ENCODE peak calls at places on chromosomes 4 and X, in eight cellular contexts. S is gastrocnemius medialis; I is left ventricle myocardium inferior; D is stimulated activated CD8-positive, alpha-beta memory T cell treated with anti-CD3 and anti-CD28 coated beads, Interleukin-4, amount 100 ng/mL, for 24 hours; W is D341Med; Q is ACHN; P is ureter; U is hypothalamus. G is an unnamed sample.

GRCh38 chr4:79588679-79589078 is 180.7 kb upstream of the GK2 start:
- DNase-seq in W (no peak), D (no peak), Q (no peak), P (no peak), I (no peak), U (no peak), S (no peak), G (no peak)

GRCh38 chr4:103244251-103244650 is 46.1 kb upstream of the CENPE start:
- DNase-seq in I (no peak), Q (no peak), P (no peak), S (no peak), W (no peak), U (no peak), D (no peak), G (no peak)

GRCh38 chr4:56129431-56129861 is 180.7 kb downstream of the CEP135 start:
- DNase-seq in D (no peak), U (no peak), Q (peak; percentile 10), P (no peak), I (no peak), W (peak; percentile 44), S (no peak), G (no peak)

GRCh38 chr4:99633772-99634171 is 23.9 kb downstream of the C4orf54 start:
- DNase-seq in D (no peak), W (no peak), Q (no peak), I (no peak), U (no peak), P (no peak), S (peak; percentile 87), G (no peak)

GRCh38 chr4:1780435-1780834 is 12.7 kb upstream of the FGFR3 start:
- DNase-seq in D (no peak), P (no peak), U (no peak), I (no peak), Q (no peak), S (no peak), W (no peak), G (no peak)

GRCh38 chr4:57854748-57855147 is 744.6 kb upstream of the IGFBP7 start:
- DNase-seq in S (no peak), I (no peak), U (no peak), D (no peak), Q (peak; percentile 30), W (no peak), P (no peak), G (no peak)

GRCh38 chr4:186825069-186825468 is 101.4 kb upstream of the FAT1 start:
- DNase-seq in Q (no peak), W (no peak), D (no peak), I (no peak), U (no peak), P (no peak), S (no peak), G (no peak)

GRCh38 chr4:83074086-83074704 is 39.2 kb downstream of the COPS4 start:
- DNase-seq in U (no peak), P (peak; percentile 47), I (no peak), S (no peak), W (peak; percentile 63), Q (peak; percentile 67), D (peak; percentile 23), G (no peak)

GRCh38 chr4:165505991-165506779 is 127.4 kb downstream of the CPE start:
- DNase-seq in W (no peak), P (no peak), U (no peak), Q (no peak), S (no peak), I (no peak), D (no peak), G (no peak)

GRCh38 chr4:128560754-128561495 is 248.6 kb upstream of the JADE1 start:
- DNase-seq in P (no peak), Q (no peak), W (no peak), I (no peak), U (no peak), S (no peak), D (no peak), G (no peak)

GRCh38 chrX:39827959-39828358 is 269.8 kb downstream of the BCOR start:
- DNase-seq in I (peak; percentile 21), D (no peak), Q (no peak), W (peak; percentile 41), S (no peak), P (no peak), U (no peak), G (no peak)

GRCh38 chr4:160947653-160948052 is 1216.1 kb downstream of the FSTL5 start:
- DNase-seq in U (no peak), Q (no peak), P (no peak), W (no peak), S (no peak), I (no peak), D (no peak), G (no peak)

G was measured in left cardiac atrium.